ENCODE peak calls at places on chromosomes 1 and 21, in nine cellular contexts. O is transverse colon, L is K562, H is heart left ventricle, W is uterus, V is stomach, Y is suprapubic skin, Z is breast epithelium, C is body of pancreas. I is an unnamed sample.

GRCh38 chr1:14292533-14292932 is 306.0 kb upstream of the KAZN start:
- DNase-seq in O (no peak), L (no peak), H (no peak), W (no peak), V (no peak), Y (no peak), Z (no peak), C (no peak), I (no peak)

GRCh38 chr21:45376459-45377324 is 28.3 kb upstream of the COL18A1 start:
- DNase-seq in O (no peak), L (no peak), H (peak), W (peak), V (no peak), Y (no peak), Z (no peak), C (no peak), I (peak)

GRCh38 chr1:159598196-159598595 is 10.6 kb downstream of the APCS start:
- DNase-seq in O (no peak), L (no peak), H (no peak), W (no peak), V (no peak), Y (no peak), Z (peak), C (no peak), I (no peak)

GRCh38 chr1:68278221-68278620 is 45.9 kb upstream of the WLS start:
- DNase-seq in O (no peak), L (no peak), H (no peak), W (no peak), V (no peak), Y (no peak), Z (no peak), C (no peak), I (no peak)

GRCh38 chr1:237171564-237172485 is 129.8 kb downstream of the RYR2 start:
- DNase-seq in O (no peak), L (no peak), H (no peak), W (no peak), V (no peak), Y (no peak), Z (no peak), C (no peak), I (no peak)

GRCh38 chr1:239545466-239545865 is 159.1 kb downstream of the CHRM3 start:
- DNase-seq in O (no peak), L (no peak), H (no peak), W (no peak), V (no peak), Y (no peak), Z (no peak), C (no peak), I (no peak)

GRCh38 chr1:57112148-57112547 is 146.3 kb upstream of the C8B start:
- DNase-seq in O (no peak), L (no peak), H (no peak), W (no peak), V (no peak), Y (no peak), Z (no peak), C (no peak), I (no peak)

GRCh38 chr1:160256396-160257046 is 5.8 kb downstream of the DCAF8 start:
- DNase-seq in O (no peak), L (no peak), H (no peak), W (no peak), V (no peak), Y (no peak), Z (no peak), C (peak), I (no peak)

GRCh38 chr1:116677474-116678062 is 10.0 kb upstream of the IGSF3 start:
- DNase-seq in O (no peak), L (no peak), H (no peak), W (no peak), V (no peak), Y (no peak), Z (no peak), C (no peak), I (no peak)

GRCh38 chr1:222923506-222923905 is 108.7 kb downstream of the DISP1 start:
- DNase-seq in O (no peak), L (no peak), H (no peak), W (no peak), V (no peak), Y (no peak), Z (no peak), C (no peak), I (no peak)

GRCh38 chr1:207857447-207857846 is 53.5 kb downstream of the CD34 start:
- DNase-seq in O (no peak), L (no peak), H (no peak), W (no peak), V (no peak), Y (no peak), Z (peak), C (no peak), I (no peak)

GRCh38 chr1:45843474-45843905 is 40.1 kb downstream of the MAST2 start:
- DNase-seq in O (no peak), L (peak), H (no peak), W (no peak), V (no peak), Y (no peak), Z (no peak), C (no peak), I (no peak)

GRCh38 chr1:167441222-167441621 is 77.1 kb downstream of the CD247 start:
- DNase-seq in O (no peak), L (no peak), H (no peak), W (no peak), V (no peak), Y (peak), Z (no peak), C (no peak), I (no peak)

GRCh38 chr1:10948463-10948775 is 64.0 kb upstream of the TARDBP start:
- DNase-seq in O (no peak), L (no peak), H (no peak), W (no peak), V (no peak), Y (no peak), Z (no peak), C (no peak), I (no peak)

GRCh38 chr1:60068393-60069045 is 5.1 kb downstream of the C1orf87 start:
- DNase-seq in O (no peak), L (no peak), H (no peak), W (no peak), V (no peak), Y (no peak), Z (no peak), C (no peak), I (no peak)

GRCh38 chr1:31372961-31373896 is at the start of gene FABP3:
- DNase-seq in O (peak), L (peak), H (peak), W (peak), V (peak), Y (peak), Z (peak), C (peak), I (peak)

GRCh38 chr1:223886516-223886921 is 40.8 kb upstream of the TP53BP2 start:
- DNase-seq in O (no peak), L (no peak), H (no peak), W (no peak), V (no peak), Y (no peak), Z (no peak), C (no peak), I (no peak)

GRCh38 chr1:208280681-208281439 is 36.7 kb upstream of the PLXNA2 start:
- DNase-seq in O (no peak), L (no peak), H (no peak), W (no peak), V (no peak), Y (no peak), Z (no peak), C (no peak), I (no peak)

GRCh38 chr21:44087426-44088400 is 19.5 kb upstream of the PWP2 start:
- DNase-seq in O (no peak), L (no peak), H (no peak), W (no peak), V (peak), Y (peak), Z (peak), C (peak), I (no peak)

GRCh38 chr1:51558375-51558924 is 39.4 kb upstream of the EPS15 start:
- DNase-seq in O (no peak), L (no peak), H (no peak), W (no peak), V (no peak), Y (no peak), Z (no peak), C (no peak), I (no peak)

GRCh38 chr1:73998348-73998959 is 199.5 kb downstream of the LRRIQ3 start:
- DNase-seq in O (no peak), L (peak), H (no peak), W (no peak), V (no peak), Y (no peak), Z (no peak), C (no peak), I (no peak)

GRCh38 chr1:221672160-221672762 is 69.6 kb downstream of the DUSP10 start:
- DNase-seq in O (no peak), L (peak), H (no peak), W (no peak), V (no peak), Y (no peak), Z (no peak), C (no peak), I (no peak)

DNA sequence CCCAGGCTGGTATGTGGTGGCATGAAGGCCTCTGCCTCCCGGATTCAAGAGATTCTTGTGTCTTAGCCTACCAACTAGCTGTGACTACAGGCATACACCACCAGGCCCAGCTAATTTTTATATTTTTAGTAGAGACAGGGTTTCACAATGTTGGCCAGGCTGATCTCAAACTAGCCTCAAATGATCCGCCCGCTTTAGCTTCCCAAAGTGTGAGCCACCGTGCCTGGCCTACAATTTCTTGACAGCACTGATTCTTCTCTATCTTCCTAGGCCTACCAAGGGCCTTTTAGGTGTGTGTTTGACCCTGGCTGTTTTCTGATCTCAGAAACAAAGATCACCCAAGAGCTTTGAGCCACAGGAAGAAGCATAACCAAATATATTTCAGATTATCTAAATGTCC is 540.8 kb upstream of the ADAMTS5 start:
- DNase-seq in O (no peak), L (no peak), H (no peak), W (no peak), V (no peak), Y (no peak), Z (no peak), C (no peak), I (no peak)
- H3K4me3 ChIP-seq in O (no peak), L (no peak), H (no peak), W (no peak), V (no peak), Y (no peak), Z (no peak), C (no peak), I (no peak)

GRCh38 chr1:89941110-89941770 is 53.7 kb upstream of the ZNF326 start:
- DNase-seq in O (no peak), L (peak), H (no peak), W (no peak), V (no peak), Y (no peak), Z (no peak), C (no peak), I (no peak)
- H3K27ac ChIP-seq in O (no peak), L (peak), H (no peak), W (no peak), V (no peak), Y (no peak), Z (no peak), C (no peak), I (no peak)

GRCh38 chr1:214553142-214553710 is 1.8 kb upstream of the PTPN14 start:
- DNase-seq in O (no peak), L (no peak), H (no peak), W (no peak), V (no peak), Y (no peak), Z (no peak), C (no peak), I (no peak)

GRCh38 chr1:214550339-214551051 is 907 bp downstream of the PTPN14 start:
- DNase-seq in O (no peak), L (no peak), H (no peak), W (peak), V (no peak), Y (no peak), Z (no peak), C (no peak), I (no peak)

GRCh38 chr1:214552174-214552608 is 789 bp upstream of the PTPN14 start:
- DNase-seq in O (peak), L (no peak), H (peak), W (peak), V (peak), Y (no peak), Z (peak), C (peak), I (peak)

GRCh38 chr1:214551052-214551435 is 358 bp downstream of the PTPN14 start:
- DNase-seq in O (peak), L (no peak), H (peak), W (peak), V (peak), Y (peak), Z (peak), C (peak), I (peak)

GRCh38 chr1:214551436-214552173 is at the start of gene PTPN14:
- DNase-seq in O (peak), L (no peak), H (peak), W (peak), V (peak), Y (peak), Z (peak), C (peak), I (peak)
- TF ChIP-seq POLR2A in O (peak), L (no peak), H (peak), W (peak), V (peak), Y (no peak), Z (peak), C (peak), I (peak)

DNA sequence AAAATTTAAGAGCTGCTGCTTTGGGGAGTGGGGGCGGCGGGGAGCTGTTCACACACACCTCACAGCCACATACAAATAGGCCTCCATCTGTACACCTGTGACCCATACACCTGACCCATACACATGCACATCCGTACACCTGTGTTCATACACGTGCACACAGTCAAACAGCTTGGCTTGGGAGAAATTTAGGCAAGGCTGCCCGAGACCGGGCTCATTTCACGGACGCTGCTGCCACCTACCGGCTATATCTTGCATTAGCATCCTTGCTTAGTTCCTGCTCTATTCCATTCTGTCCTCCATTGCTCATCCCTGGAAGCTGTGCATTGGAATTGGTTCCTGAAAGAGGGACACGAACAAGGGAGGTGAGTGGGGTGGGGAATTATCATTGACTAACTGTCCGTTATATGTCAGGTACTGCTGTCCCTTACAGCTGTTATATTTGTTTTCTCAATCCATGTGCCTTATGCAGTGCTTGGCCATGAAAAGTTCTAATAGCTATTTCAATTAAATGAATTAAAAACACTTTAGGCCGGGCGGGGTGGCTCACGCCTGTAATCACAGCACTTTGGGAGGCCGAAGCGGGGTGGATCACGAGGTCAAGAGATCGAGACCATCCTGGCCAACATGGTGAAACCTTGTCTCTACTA is 37.1 kb upstream of the EPB41 start:
- DNase-seq in O (peak), L (peak), H (peak), W (peak), V (peak), Y (no peak), Z (peak), C (peak), I (peak)
- H3K4me3 ChIP-seq in O (no peak), L (no peak), H (no peak), W (no peak), V (no peak), Y (no peak), Z (no peak), C (no peak), I (no peak)

DNA sequence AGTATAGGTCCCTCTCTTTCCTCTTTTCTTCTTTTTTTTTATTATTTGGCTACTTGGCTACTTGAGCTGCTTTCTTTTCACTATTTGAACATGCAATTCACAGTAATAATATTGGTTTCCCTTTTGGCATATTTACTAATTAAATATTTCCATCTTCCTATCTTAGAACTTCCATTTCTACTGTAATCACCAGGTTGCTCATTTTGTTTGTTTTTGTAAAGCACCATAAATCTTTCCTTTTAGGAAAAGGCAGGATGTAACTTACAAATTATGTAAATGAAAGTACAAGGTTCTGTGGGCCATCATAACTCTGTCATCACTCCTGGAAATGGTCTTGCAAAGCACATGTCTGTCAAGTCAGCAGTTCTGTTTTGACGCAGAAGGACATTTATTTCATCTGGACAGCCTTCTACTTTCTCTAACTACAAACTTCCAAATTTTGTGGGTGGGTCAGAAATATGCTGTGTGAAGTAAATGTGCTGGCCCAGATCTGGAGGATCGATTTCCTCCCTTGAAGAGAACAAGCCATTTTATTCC is 71.7 kb upstream of the TNFSF18 start:
- DNase-seq in O (no peak), L (no peak), H (no peak), W (no peak), V (no peak), Y (no peak), Z (no peak), C (no peak), I (no peak)
- H3K27ac ChIP-seq in O (peak), L (no peak), H (peak), W (no peak), V (peak), Y (peak), Z (peak), C (peak), I (peak)

GRCh38 chr1:228073870-228074545 is 8.5 kb upstream of the ARF1 start:
- DNase-seq in O (no peak), L (peak), H (peak), W (peak), V (peak), Y (no peak), Z (no peak), C (no peak), I (peak)

GRCh38 chr1:228071839-228072657 is 10.5 kb upstream of the ARF1 start:
- DNase-seq in O (no peak), L (no peak), H (peak), W (no peak), V (no peak), Y (peak), Z (no peak), C (no peak), I (no peak)

GRCh38 chr1:228072658-228073043 is 9.9 kb upstream of the ARF1 start:
- DNase-seq in O (no peak), L (no peak), H (peak), W (peak), V (peak), Y (peak), Z (no peak), C (no peak), I (no peak)

GRCh38 chr1:228074954-228075730 is 7.4 kb upstream of the ARF1 start:
- DNase-seq in O (peak), L (no peak), H (peak), W (peak), V (peak), Y (peak), Z (no peak), C (no peak), I (peak)

GRCh38 chr1:228073061-228073869 is 9.2 kb upstream of the ARF1 start:
- DNase-seq in O (no peak), L (no peak), H (peak), W (peak), V (peak), Y (no peak), Z (no peak), C (no peak), I (peak)
- TF ChIP-seq POLR2A in O (no peak), L (no peak), H (no peak), W (no peak), V (no peak), Y (no peak), Z (no peak), C (no peak), I (no peak)

DNA sequence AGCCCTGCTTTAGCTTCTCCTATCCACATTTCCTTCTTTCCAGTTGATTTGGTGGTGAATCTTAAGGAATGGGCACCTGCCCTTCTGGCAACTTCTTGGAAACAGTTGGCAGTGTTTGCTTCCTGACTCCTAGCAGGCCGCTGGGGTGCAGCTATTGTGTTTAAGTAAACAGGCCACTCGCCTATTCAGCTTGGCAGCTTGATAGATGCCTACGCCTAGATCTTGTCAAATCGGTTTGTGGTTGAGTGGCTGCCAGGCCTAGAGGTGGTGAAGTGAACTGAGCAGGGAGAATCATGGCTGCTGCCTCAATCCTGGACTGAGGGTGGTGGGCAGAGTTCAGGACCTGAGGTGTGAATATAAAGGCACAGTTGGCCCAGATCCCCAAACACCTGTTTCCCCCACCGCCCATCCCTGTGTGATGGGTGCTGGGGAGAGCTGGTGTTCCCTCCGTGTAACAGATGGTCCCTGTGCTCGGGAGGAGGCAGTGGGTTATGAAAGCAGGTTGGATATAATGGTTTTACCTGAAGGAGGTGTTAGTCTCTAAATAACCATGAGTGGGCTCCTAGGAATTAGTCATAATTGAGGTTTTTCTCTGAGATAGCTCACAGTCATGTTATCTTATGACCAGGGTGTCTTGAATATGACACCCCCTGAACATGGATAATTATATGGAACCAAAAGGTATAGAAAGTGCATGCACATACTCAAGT is 940 bp upstream of the PLA2G2C start:
- DNase-seq in O (peak), L (peak), H (no peak), W (no peak), V (peak), Y (no peak), Z (peak), C (no peak), I (peak)
- H3K4me3 ChIP-seq in O (no peak), L (peak), H (no peak), W (no peak), V (peak), Y (no peak), Z (peak), C (no peak), I (peak)

GRCh38 chr1:1135339-1136111 is 19.6 kb upstream of the C1orf159 start:
- DNase-seq in O (no peak), L (peak), H (no peak), W (no peak), V (no peak), Y (no peak), Z (no peak), C (no peak), I (no peak)
- H3K27ac ChIP-seq in O (peak), L (peak), H (peak), W (no peak), V (peak), Y (no peak), Z (peak), C (no peak), I (no peak)

GRCh38 chr1:153921080-153921802 is 1.5 kb downstream of the GATAD2B start:
- DNase-seq in O (no peak), L (peak), H (no peak), W (no peak), V (no peak), Y (no peak), Z (no peak), C (no peak), I (no peak)
- TF ChIP-seq POLR2A in O (no peak), L (no peak), H (no peak), W (no peak), V (no peak), Y (no peak), Z (no peak), C (no peak), I (no peak)